ENCODE peak calls at places on chromosomes 11 and 22, in eight cellular contexts. V, X, N, T, F, I, U and S are unnamed samples.

GRCh38 chr11:106988151-106988806 is 30.0 kb downstream of the GUCY1A2 start:
- DNase-seq in F (peak), I (no peak), N (no peak), V (no peak), T (no peak), X (no peak), U (no peak), S (no peak)

GRCh38 chr11:2368178-2368850 is 8.8 kb upstream of the CD81 start:
- DNase-seq in N (no peak), X (no peak), F (no peak), T (no peak), I (no peak), V (no peak), U (no peak), S (no peak)

GRCh38 chr11:8359521-8359920 is 95.8 kb upstream of the LMO1 start:
- DNase-seq in X (no peak), U (no peak), T (no peak), I (no peak), V (no peak), F (no peak), N (no peak), S (no peak)

GRCh38 chr11:94933225-94934130 is 39.9 kb downstream of the CWC15 start:
- DNase-seq in F (peak), U (no peak), I (no peak), T (no peak), N (no peak), V (no peak), X (no peak), S (no peak)

GRCh38 chr11:1060885-1061616 is 13.6 kb upstream of the MUC2 start:
- DNase-seq in I (no peak), X (no peak), F (peak), N (no peak), T (no peak), U (no peak), V (no peak), S (no peak)

GRCh38 chr11:101436511-101437142 is 147.2 kb downstream of the TRPC6 start:
- DNase-seq in N (no peak), V (peak), X (no peak), U (peak), I (peak), F (no peak), T (peak), S (peak)

GRCh38 chr11:112162761-112163669 is 879 bp downstream of the IL18 start:
- DNase-seq in I (no peak), F (no peak), U (no peak), X (no peak), N (no peak), T (no peak), V (no peak), S (no peak)

GRCh38 chr22:39325392-39325932 is 6.0 kb upstream of the RPL3 start:
- DNase-seq in U (no peak), V (no peak), T (no peak), F (no peak), I (no peak), X (no peak), N (no peak), S (no peak)

GRCh38 chr11:1276866-1277615 is 32.4 kb downstream of the TOLLIP start:
- DNase-seq in X (no peak), N (no peak), I (no peak), U (no peak), V (no peak), F (no peak), T (no peak), S (no peak)

GRCh38 chr11:10659339-10660216 is 34.0 kb downstream of the IRAG1 start:
- DNase-seq in I (no peak), T (peak), X (no peak), F (no peak), U (no peak), V (no peak), N (peak), S (no peak)

GRCh38 chr11:76443254-76443935 is 1.4 kb upstream of the EMSY start:
- DNase-seq in V (no peak), T (no peak), F (no peak), U (no peak), X (no peak), I (no peak), N (no peak), S (no peak)

GRCh38 chr11:2521081-2521480 is 76.3 kb downstream of the KCNQ1 start:
- DNase-seq in F (no peak), U (no peak), I (peak), X (no peak), N (peak), T (peak), V (no peak), S (no peak)

GRCh38 chr11:120520091-120520822 is 8.7 kb downstream of the GRIK4 start:
- DNase-seq in T (no peak), X (no peak), U (no peak), N (no peak), V (no peak), I (no peak), F (no peak), S (no peak)

GRCh38 chr11:60910281-60910687 is 3.7 kb upstream of the TMEM109 start:
- DNase-seq in U (peak), N (no peak), T (no peak), V (no peak), X (no peak), F (no peak), I (no peak), S (no peak)

GRCh38 chr22:40054486-40054885 is 59.7 kb downstream of the FAM83F start:
- DNase-seq in X (no peak), N (no peak), V (no peak), T (no peak), I (no peak), F (no peak), U (no peak), S (no peak)

GRCh38 chr11:73564903-73565302 is 33.0 kb downstream of the FAM168A start:
- DNase-seq in X (no peak), N (no peak), I (no peak), T (no peak), F (no peak), V (no peak), U (no peak), S (no peak)

GRCh38 chr11:46277623-46278386 is at the start of gene CREB3L1:
- DNase-seq in U (no peak), V (peak), F (no peak), I (peak), N (no peak), X (no peak), T (peak), S (no peak)

GRCh38 chr11:16632295-16633200 is 105.9 kb upstream of the C11orf58 start:
- DNase-seq in N (no peak), U (peak), V (peak), T (no peak), F (no peak), I (peak), X (no peak), S (peak)

GRCh38 chr11:72985645-72986044 is 156.5 kb downstream of the FCHSD2 start:
- DNase-seq in U (no peak), N (no peak), F (no peak), I (no peak), X (no peak), V (no peak), T (no peak), S (peak)

GRCh38 chr22:25395915-25396314 is 168.6 kb upstream of the GRK3 start:
- DNase-seq in N (no peak), F (no peak), I (no peak), T (no peak), U (no peak), V (no peak), X (no peak), S (no peak)

GRCh38 chr11:123110397-123110796 is 48.5 kb upstream of the HSPA8 start:
- DNase-seq in F (no peak), I (no peak), U (no peak), N (no peak), T (no peak), V (no peak), X (no peak), S (no peak)

GRCh38 chr11:57158180-57158579 is 23.6 kb upstream of the LRRC55 start:
- DNase-seq in U (no peak), F (no peak), V (no peak), T (no peak), N (no peak), X (no peak), I (no peak), S (no peak)

GRCh38 chr11:88489030-88489429 is 151.5 kb upstream of the CTSC start:
- DNase-seq in N (no peak), U (no peak), I (no peak), F (no peak), X (no peak), V (no peak), T (no peak), S (no peak)

GRCh38 chr11:19905280-19905853 is 192.7 kb downstream of the NAV2 start:
- DNase-seq in T (no peak), F (no peak), V (peak), X (no peak), U (no peak), N (no peak), I (no peak), S (no peak)

GRCh38 chr22:23105919-23106853 is 35.6 kb downstream of the RSPH14 start:
- DNase-seq in F (no peak), I (no peak), N (no peak), U (no peak), T (no peak), V (no peak), X (no peak), S (peak)

GRCh38 chr22:23108324-23109078 is 33.3 kb downstream of the RSPH14 start:
- DNase-seq in V (no peak), U (no peak), N (no peak), F (no peak), X (no peak), I (no peak), T (no peak), S (no peak)

GRCh38 chr22:23105304-23105703 is 35.0 kb downstream of the GNAZ start:
- DNase-seq in T (no peak), F (no peak), U (no peak), V (no peak), N (no peak), I (no peak), X (no peak), S (no peak)

GRCh38 chr22:23107487-23108323 is 34.1 kb downstream of the RSPH14 start:
- DNase-seq in V (no peak), X (no peak), F (no peak), U (no peak), I (no peak), N (no peak), T (no peak), S (no peak)

DNA sequence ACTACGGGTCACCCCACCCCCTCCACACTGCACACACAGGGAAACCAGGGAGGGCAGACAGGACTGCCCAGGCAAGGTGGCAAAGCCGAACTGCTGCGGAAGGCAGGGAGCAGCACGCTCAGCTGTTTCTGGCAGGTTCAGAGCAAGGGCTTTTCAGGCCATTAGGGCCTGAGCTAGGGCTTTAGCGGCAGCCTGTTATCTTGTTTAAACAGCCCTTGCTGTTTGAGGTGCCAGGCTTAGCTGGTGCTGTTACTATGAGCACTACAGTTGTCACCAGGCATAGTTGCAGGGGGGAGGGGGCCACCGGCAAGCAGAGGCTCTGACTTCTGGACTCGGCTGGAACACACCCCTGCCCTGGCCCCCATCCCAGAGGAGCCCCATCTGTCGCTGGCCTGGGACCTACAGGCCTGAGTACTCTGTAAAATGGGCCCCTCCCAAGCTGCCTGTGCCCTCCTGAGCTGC is 34.9 kb downstream of the RSPH14 start:
- DNase-seq in V (no peak), X (no peak), U (no peak), F (no peak), N (no peak), T (no peak), I (no peak), S (peak)
- H3K4me3 ChIP-seq in V (no peak), X (no peak), U (no peak), F (no peak), N (no peak), T (no peak), I (no peak), S (no peak)

DNA sequence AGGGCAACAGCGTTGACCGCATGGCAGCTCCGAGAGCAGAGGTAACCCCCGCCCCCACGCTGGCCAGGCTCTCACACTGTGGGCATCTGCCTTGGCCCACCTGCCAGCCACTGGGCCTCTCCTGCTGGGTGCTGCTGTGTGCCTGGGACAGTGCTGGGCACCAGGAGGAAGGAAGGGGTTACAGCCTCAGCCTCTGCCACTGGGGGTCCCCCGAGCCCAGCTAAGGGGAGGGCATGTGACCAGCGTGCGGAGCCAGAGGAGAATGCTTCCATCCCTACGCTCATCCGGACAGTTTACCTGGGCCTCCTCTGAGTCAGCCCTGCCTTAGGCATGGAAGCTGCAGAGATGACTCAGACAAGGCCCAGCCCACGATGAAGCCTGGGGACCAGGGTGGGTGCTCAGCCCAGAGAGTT is 10.9 kb downstream of the NCF4 start:
- DNase-seq in N (no peak), X (no peak), F (no peak), U (no peak), I (peak), V (no peak), T (no peak), S (no peak)
- TF ChIP-seq CTCF in N (no peak), X (peak), F (no peak), U (no peak), I (peak), V (peak), T (no peak), S (no peak)

GRCh38 chr11:66012946-66013761 is 1.3 kb downstream of the CST6 start:
- DNase-seq in N (no peak), T (no peak), F (no peak), U (no peak), X (no peak), V (peak), I (peak), S (no peak)
- H3K4me3 ChIP-seq in N (no peak), T (no peak), F (no peak), U (no peak), X (no peak), V (no peak), I (no peak), S (no peak)

GRCh38 chr22:44825310-44826150 is 73.2 kb downstream of the ARHGAP8 start:
- DNase-seq in X (no peak), V (no peak), T (no peak), F (no peak), U (no peak), I (no peak), N (no peak), S (no peak)

GRCh38 chr22:44831885-44832284 is 79.5 kb downstream of the ARHGAP8 start:
- DNase-seq in T (no peak), U (no peak), N (no peak), I (no peak), V (no peak), X (no peak), F (no peak), S (no peak)

GRCh38 chr22:44827666-44828065 is 75.3 kb downstream of the ARHGAP8 start:
- DNase-seq in X (no peak), F (no peak), V (no peak), T (no peak), U (no peak), N (no peak), I (no peak), S (no peak)

GRCh38 chr22:44824271-44824670 is 71.9 kb downstream of the ARHGAP8 start:
- DNase-seq in T (no peak), U (no peak), V (no peak), I (no peak), X (no peak), F (no peak), N (no peak), S (no peak)

GRCh38 chr22:44828193-44828592 is 75.8 kb downstream of the ARHGAP8 start:
- DNase-seq in N (no peak), I (peak), U (no peak), X (no peak), V (peak), F (no peak), T (peak), S (no peak)
- TF ChIP-seq CTCF in N (no peak), I (peak), U (peak), X (peak), V (peak), F (peak), T (peak), S (peak)

DNA sequence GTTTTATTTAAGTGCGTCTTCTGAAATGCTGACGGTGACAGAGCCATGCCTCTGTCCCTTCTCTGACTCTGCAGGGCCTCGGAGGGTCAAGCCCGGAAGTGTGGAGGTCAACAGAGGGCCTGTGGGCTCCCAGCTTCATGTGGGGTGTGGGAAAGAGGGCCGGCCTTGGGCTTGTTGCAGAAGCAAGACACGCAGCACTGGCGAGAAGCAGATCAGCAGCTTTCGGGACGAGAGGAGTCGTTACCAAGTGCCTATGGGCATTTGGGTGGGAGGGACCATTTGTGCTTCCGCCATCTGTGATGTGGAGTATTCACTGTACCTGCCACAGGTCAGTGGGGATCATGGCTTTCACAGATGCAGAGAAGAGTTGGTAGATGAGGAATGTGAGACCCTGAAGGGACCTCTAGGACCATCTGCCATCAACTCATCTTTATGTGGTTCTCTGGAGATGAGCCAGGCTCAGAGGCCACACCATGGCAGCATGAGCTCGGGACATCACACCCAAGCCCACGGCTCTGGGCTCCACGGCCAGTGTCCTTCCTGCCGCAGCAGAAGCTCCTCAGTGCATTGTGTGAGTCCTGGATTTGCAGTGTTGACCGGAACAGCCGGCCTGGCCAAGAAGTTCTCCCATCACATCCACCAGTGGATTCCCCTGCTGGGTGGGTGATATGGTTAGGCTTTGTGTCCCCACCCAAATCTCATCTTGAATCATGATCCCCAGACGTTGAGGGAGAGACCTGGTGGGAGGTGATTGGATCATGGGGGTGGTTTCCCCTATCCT is 590.7 kb downstream of the TBC1D22A start:
- DNase-seq in I (no peak), U (no peak), V (no peak), F (no peak), T (no peak), N (no peak), X (no peak), S (no peak)
- H3K4me3 ChIP-seq in I (no peak), U (no peak), V (no peak), F (no peak), T (no peak), N (no peak), X (no peak), S (no peak)